ENCODE peak calls at places on chromosome 13, in seven cellular contexts. T, U, R, F, E, C and M are unnamed samples.

GRCh38 chr13:100800283-100800875 is 125.8 kb upstream of the TMTC4 start:
- DNase-seq in C (no peak), U (no peak), T (no peak), F (no peak), R (no peak), E (no peak), M (no peak)

GRCh38 chr13:110517505-110518149 is 43.9 kb downstream of the RAB20 start:
- DNase-seq in F (no peak), R (no peak), E (no peak), C (no peak), U (no peak), T (no peak), M (no peak)

GRCh38 chr13:26616126-26616525 is 58.6 kb downstream of the WASF3 start:
- DNase-seq in F (no peak), C (no peak), E (no peak), T (no peak), U (no peak), R (no peak), M (no peak)

GRCh38 chr13:44768233-44768632 is 192.1 kb upstream of the TSC22D1 start:
- DNase-seq in F (no peak), T (no peak), R (no peak), U (no peak), C (peak), E (no peak), M (peak)

GRCh38 chr13:39881887-39882286 is 226.4 kb downstream of the COG6 start:
- DNase-seq in F (no peak), T (no peak), E (no peak), U (no peak), C (no peak), R (no peak), M (no peak)

GRCh38 chr13:37173214-37173613 is 67.8 kb upstream of the CSNK1A1L start:
- DNase-seq in C (no peak), R (no peak), T (peak), U (no peak), E (no peak), F (no peak), M (no peak)

GRCh38 chr13:30313307-30313706 is 6.0 kb upstream of the KATNAL1 start:
- DNase-seq in F (no peak), T (no peak), R (no peak), E (no peak), U (no peak), C (no peak), M (no peak)

GRCh38 chr13:42274386-42275097 is 2.6 kb downstream of the AKAP11 start:
- DNase-seq in F (no peak), U (no peak), R (no peak), C (no peak), E (no peak), T (no peak), M (no peak)

GRCh38 chr13:27919934-27920676 is at the start of gene PDX1:
- DNase-seq in T (no peak), R (no peak), F (no peak), E (no peak), U (no peak), C (no peak), M (no peak)

GRCh38 chr13:39956036-39956435 is 300.6 kb downstream of the COG6 start:
- DNase-seq in R (no peak), F (no peak), T (no peak), E (no peak), U (no peak), C (peak), M (peak)

GRCh38 chr13:109647046-109647445 is 139.3 kb downstream of the IRS2 start:
- DNase-seq in F (no peak), U (no peak), R (no peak), E (no peak), C (no peak), T (no peak), M (no peak)